ENCODE peak calls at places on chromosomes 4 and X, in five cellular contexts. U is GM13977, B is MM.1S, H is cardiac fibroblast, N is cardiac muscle cell. X is an unnamed sample.

GRCh38 chrX:36908801-36909403 is 99.3 kb upstream of the FAM47C start:
- DNase-seq in U (peak), B (peak), H (peak), N (peak), X (no peak)

GRCh38 chr4:38993683-38994082 is 38.5 kb downstream of the TMEM156 start:
- DNase-seq in U (no peak), B (peak), H (no peak), N (no peak), X (no peak)

GRCh38 chr4:177562859-177563258 is 120.6 kb upstream of the AGA start:
- DNase-seq in U (no peak), B (no peak), H (no peak), N (no peak), X (no peak)

GRCh38 chr4:110091426-110091825 is 107.0 kb downstream of the ELOVL6 start:
- DNase-seq in U (no peak), B (no peak), H (peak), N (peak), X (no peak)

GRCh38 chr4:106502106-106502699 is 133.6 kb upstream of the GIMD1 start:
- DNase-seq in U (peak), B (peak), H (peak), N (peak), X (no peak)

GRCh38 chr4:149630079-149630478 is 185.6 kb downstream of the IQCM start:
- DNase-seq in U (no peak), B (no peak), H (peak), N (no peak), X (no peak)

GRCh38 chr4:89610236-89610635 is 226.7 kb downstream of the SNCA start:
- DNase-seq in U (no peak), B (no peak), H (no peak), N (no peak), X (no peak)

GRCh38 chrX:11103006-11103405 is 8.1 kb upstream of the HCCS start:
- DNase-seq in U (no peak), B (no peak), H (no peak), N (no peak), X (no peak)

GRCh38 chrX:21963736-21964135 is 23.2 kb downstream of the SMS start:
- DNase-seq in U (no peak), B (no peak), H (peak), N (peak), X (no peak)

GRCh38 chrX:153687121-153688039 is at the start of gene SLC6A8:
- DNase-seq in U (peak), B (peak), H (peak), N (peak), X (no peak)

GRCh38 chr4:137531951-137532868 is at the start of gene PCDH18:
- DNase-seq in U (no peak), B (peak), H (peak), N (peak), X (no peak)

GRCh38 chr4:75800972-75801371 is 76.6 kb downstream of the USO1 start:
- DNase-seq in U (no peak), B (no peak), H (peak), N (no peak), X (no peak)

GRCh38 chr4:780730-781492 is 45.0 kb downstream of the CPLX1 start:
- DNase-seq in U (no peak), B (peak), H (no peak), N (no peak), X (peak)

GRCh38 chrX:115679460-115679859 is 118.5 kb downstream of the PLS3 start:
- DNase-seq in U (peak), B (no peak), H (peak), N (peak), X (no peak)

GRCh38 chrX:97367149-97367548 is 483.4 kb downstream of the RPA4 start:
- DNase-seq in U (no peak), B (no peak), H (peak), N (peak), X (no peak)

GRCh38 chr4:95732061-95732460 is 107.8 kb upstream of the PDHA2 start:
- DNase-seq in U (no peak), B (no peak), H (peak), N (peak), X (no peak)

GRCh38 chr4:127015616-127016015 is 617.1 kb upstream of the INTU start:
- DNase-seq in U (no peak), B (no peak), H (no peak), N (no peak), X (no peak)

GRCh38 chr4:92265066-92265465 is 38.7 kb upstream of the GRID2 start:
- DNase-seq in U (no peak), B (no peak), H (peak), N (peak), X (no peak)

GRCh38 chr4:82905205-82905604 is 4.7 kb downstream of the THAP9 start:
- DNase-seq in U (peak), B (peak), H (peak), N (peak), X (no peak)

GRCh38 chrX:72057844-72058243 is 73.9 kb downstream of the RTL5 start:
- DNase-seq in U (no peak), B (no peak), H (no peak), N (no peak), X (no peak)

GRCh38 chrX:18098704-18099103 is 122.0 kb downstream of the BEND2 start:
- DNase-seq in U (no peak), B (no peak), H (no peak), N (no peak), X (no peak)

GRCh38 chr4:155784637-155785036 is 25.8 kb downstream of the GUCY1B1 start:
- DNase-seq in U (no peak), B (no peak), H (no peak), N (no peak), X (no peak)

GRCh38 chr4:9898596-9899345 is 117.3 kb downstream of the DRD5 start:
- DNase-seq in U (peak), B (no peak), H (peak), N (peak), X (no peak)

GRCh38 chrX:129637217-129638109 is 17.3 kb downstream of the APLN start:
- DNase-seq in U (peak), B (peak), H (peak), N (peak), X (no peak)

GRCh38 chr4:55297346-55297745 is 48.7 kb upstream of the SRD5A3 start:
- DNase-seq in U (no peak), B (no peak), H (no peak), N (no peak), X (no peak)

GRCh38 chr4:8209997-8210396 is 10.9 kb downstream of the SH3TC1 start:
- DNase-seq in U (no peak), B (no peak), H (no peak), N (no peak), X (no peak)

GRCh38 chr4:77922158-77923094 is 59.8 kb downstream of the MRPL1 start:
- DNase-seq in U (no peak), B (no peak), H (peak), N (peak), X (no peak)

GRCh38 chr4:7381890-7382633 is 52.7 kb downstream of the PSAPL1 start:
- DNase-seq in U (no peak), B (no peak), H (no peak), N (no peak), X (peak)

GRCh38 chrX:45849261-45849660 is 648.6 kb upstream of the DIPK2B start:
- DNase-seq in U (peak), B (peak), H (peak), N (peak), X (no peak)

GRCh38 chr4:54101190-54102041 is 1.5 kb downstream of the GSX2 start:
- DNase-seq in U (peak), B (no peak), H (no peak), N (no peak), X (no peak)

GRCh38 chr4:48905363-48906015 is 1.1 kb downstream of the OCIAD2 start:
- DNase-seq in U (no peak), B (no peak), H (peak), N (peak), X (no peak)

GRCh38 chr4:137474711-137475301 is 57.5 kb downstream of the PCDH18 start:
- DNase-seq in U (no peak), B (no peak), H (peak), N (peak), X (no peak)

GRCh38 chrX:153019166-153019565 is 25.2 kb upstream of the PNMA5 start:
- DNase-seq in U (no peak), B (no peak), H (no peak), N (no peak), X (no peak)

GRCh38 chr4:147463065-147463464 is 17.8 kb upstream of the EDNRA start:
- DNase-seq in U (no peak), B (no peak), H (no peak), N (no peak), X (no peak)

DNA sequence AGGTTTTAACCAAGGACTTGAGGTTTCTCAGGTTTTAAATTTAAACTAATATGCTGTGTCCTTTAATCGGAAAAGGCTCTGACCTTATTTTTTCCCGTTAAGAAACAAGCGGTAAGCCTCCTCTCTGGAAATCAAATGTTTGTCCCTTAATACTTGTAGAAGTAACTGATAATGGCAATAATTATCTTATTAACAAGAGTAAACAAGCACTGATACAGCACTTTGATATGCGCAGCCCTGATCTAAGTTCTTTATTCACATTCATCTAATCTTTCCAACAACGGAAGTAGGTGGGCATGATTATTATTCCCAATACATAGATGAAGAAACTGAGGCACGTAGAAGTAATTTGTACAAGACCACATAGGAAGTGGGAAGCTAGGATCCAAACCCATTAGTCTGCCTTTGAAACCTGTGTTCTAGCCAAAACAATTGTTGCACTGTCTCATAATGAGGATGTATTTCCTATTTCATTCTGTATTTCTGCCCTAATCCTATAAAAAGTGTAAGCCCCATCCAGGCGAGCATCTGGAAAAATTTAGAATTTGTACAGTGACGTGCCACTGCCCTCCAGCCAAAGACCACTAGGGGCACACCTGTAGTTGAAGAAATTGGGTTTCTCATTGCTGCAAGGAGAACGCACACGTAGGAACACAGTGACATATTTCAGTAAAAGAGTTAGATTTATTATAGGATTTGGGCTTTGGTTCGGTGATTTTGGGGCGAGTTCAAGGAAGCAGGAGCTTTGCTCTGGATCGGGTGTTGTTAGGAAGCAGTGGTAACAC is 605 bp downstream of the CXorf58 start:
- DNase-seq in U (peak), B (peak), H (no peak), N (no peak), X (no peak)
- TF ChIP-seq CTCF in U (peak), B (peak), H (peak), N (peak), X (peak)

DNA sequence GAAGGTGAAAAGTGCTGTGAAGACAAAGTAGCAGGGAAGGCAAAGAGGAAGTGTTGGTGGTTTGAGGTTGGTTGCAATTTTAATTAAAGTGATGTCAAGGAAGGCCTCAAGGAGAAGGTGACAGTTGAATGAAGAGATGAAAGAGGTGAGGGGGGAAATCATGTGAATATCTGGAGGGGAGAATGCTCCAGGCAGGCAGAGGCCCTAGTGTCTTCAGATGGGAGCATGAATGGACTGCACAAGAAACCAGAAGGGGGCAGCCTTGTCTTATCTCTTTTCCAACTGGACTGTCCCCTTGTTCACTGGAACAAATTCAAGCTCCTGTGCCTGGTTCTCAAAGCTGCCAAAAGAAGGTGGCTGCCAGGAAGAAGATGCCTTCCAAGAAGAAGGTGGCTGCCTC is 68.4 kb downstream of the MAOB start:
- DNase-seq in U (no peak), B (no peak), H (no peak), N (peak), X (no peak)
- TF ChIP-seq CTCF in U (no peak), B (no peak), H (no peak), N (no peak), X (no peak)

GRCh38 chrX:41857670-41858069 is 65.7 kb downstream of the CASK start:
- DNase-seq in U (no peak), B (no peak), H (no peak), N (no peak), X (no peak)

GRCh38 chrX:41862562-41863184 is 60.7 kb downstream of the CASK start:
- DNase-seq in U (no peak), B (no peak), H (no peak), N (no peak), X (no peak)

GRCh38 chrX:41863343-41864203 is 59.8 kb downstream of the CASK start:
- DNase-seq in U (no peak), B (no peak), H (no peak), N (no peak), X (no peak)

GRCh38 chrX:41858161-41858775 is 65.1 kb downstream of the CASK start:
- DNase-seq in U (no peak), B (no peak), H (no peak), N (no peak), X (no peak)
- TF ChIP-seq CTCF in U (no peak), B (no peak), H (no peak), N (no peak), X (no peak)

GRCh38 chr4:83932996-83933395 is 397.1 kb downstream of the GPAT3 start:
- DNase-seq in U (no peak), B (no peak), H (no peak), N (no peak), X (no peak)
- TF ChIP-seq CTCF in U (no peak), B (no peak), H (no peak), N (no peak), X (no peak)